ENCODE peak calls at places on chromosomes 11 and 22, in seven cellular contexts. One of them, this sample, is unnamed.

GRCh38 chr22:27474112-27474571 is 327.4 kb downstream of the MN1 start:
- DNase-seq in endothelial cell: no peak
- DNase-seq in kidney epithelial cell: peak; percentile 53
- DNase-seq in fibroblast of pulmonary artery: no peak
- DNase-seq in foreskin fibroblast: no peak
- DNase-seq in fibroblast of mammary gland: no peak
- DNase-seq in WTC11: no peak
- DNase-seq in this sample: no peak

GRCh38 chr11:29527391-29527936 is 489.4 kb downstream of the KCNA4 start:
- DNase-seq in endothelial cell: no peak
- DNase-seq in kidney epithelial cell: peak; percentile 96
- DNase-seq in foreskin fibroblast: peak; percentile 9
- DNase-seq in fibroblast of mammary gland: peak; percentile 75
- DNase-seq in fibroblast of pulmonary artery: peak; percentile 99
- DNase-seq in WTC11: no peak
- DNase-seq in this sample: peak; percentile 66

GRCh38 chr11:111329306-111330204 is 31.2 kb downstream of the POU2AF3 start:
- DNase-seq in fibroblast of pulmonary artery: no peak
- DNase-seq in kidney epithelial cell: no peak
- DNase-seq in WTC11: no peak
- DNase-seq in foreskin fibroblast: no peak
- DNase-seq in endothelial cell: no peak
- DNase-seq in fibroblast of mammary gland: no peak
- DNase-seq in this sample: no peak

GRCh38 chr22:49353185-49353584 is 474.5 kb downstream of the BRD1 start:
- DNase-seq in kidney epithelial cell: no peak
- DNase-seq in fibroblast of mammary gland: no peak
- DNase-seq in fibroblast of pulmonary artery: no peak
- DNase-seq in foreskin fibroblast: no peak
- DNase-seq in endothelial cell: no peak
- DNase-seq in WTC11: peak; percentile 0
- DNase-seq in this sample: no peak

GRCh38 chr11:91796999-91797398 is 427.6 kb upstream of the FAT3 start:
- DNase-seq in foreskin fibroblast: no peak
- DNase-seq in fibroblast of pulmonary artery: no peak
- DNase-seq in endothelial cell: no peak
- DNase-seq in fibroblast of mammary gland: no peak
- DNase-seq in kidney epithelial cell: peak; percentile 69
- DNase-seq in WTC11: no peak
- DNase-seq in this sample: no peak

GRCh38 chr22:27880778-27881394 is 38.2 kb downstream of the PITPNB start:
- DNase-seq in kidney epithelial cell: peak; percentile 37
- DNase-seq in fibroblast of pulmonary artery: peak; percentile 89
- DNase-seq in foreskin fibroblast: peak; percentile 87
- DNase-seq in WTC11: no peak
- DNase-seq in endothelial cell: peak; percentile 48
- DNase-seq in fibroblast of mammary gland: peak; percentile 82
- DNase-seq in this sample: peak; percentile 54

GRCh38 chr22:36753916-36754315 is 22.0 kb downstream of the IFT27 start:
- DNase-seq in kidney epithelial cell: no peak
- DNase-seq in fibroblast of mammary gland: no peak
- DNase-seq in endothelial cell: no peak
- DNase-seq in foreskin fibroblast: no peak
- DNase-seq in fibroblast of pulmonary artery: no peak
- DNase-seq in WTC11: no peak
- DNase-seq in this sample: no peak

GRCh38 chr11:93840981-93841380 is 9.4 kb downstream of the VSTM5 start:
- DNase-seq in foreskin fibroblast: no peak
- DNase-seq in fibroblast of mammary gland: no peak
- DNase-seq in kidney epithelial cell: no peak
- DNase-seq in fibroblast of pulmonary artery: no peak
- DNase-seq in endothelial cell: no peak
- DNase-seq in WTC11: no peak
- DNase-seq in this sample: no peak

GRCh38 chr22:48494968-48495750 is 1332.5 kb downstream of the BRD1 start:
- DNase-seq in endothelial cell: no peak
- DNase-seq in fibroblast of pulmonary artery: no peak
- DNase-seq in WTC11: no peak
- DNase-seq in foreskin fibroblast: no peak
- DNase-seq in fibroblast of mammary gland: no peak
- DNase-seq in kidney epithelial cell: no peak
- DNase-seq in this sample: no peak

GRCh38 chr11:121418625-121419114 is 33.4 kb upstream of the SORL1 start:
- DNase-seq in kidney epithelial cell: no peak
- DNase-seq in WTC11: no peak
- DNase-seq in fibroblast of pulmonary artery: no peak
- DNase-seq in endothelial cell: no peak
- DNase-seq in fibroblast of mammary gland: no peak
- DNase-seq in foreskin fibroblast: no peak
- DNase-seq in this sample: no peak

GRCh38 chr11:94186342-94187203 is 57.9 kb downstream of the PANX1 start:
- DNase-seq in kidney epithelial cell: no peak
- DNase-seq in fibroblast of mammary gland: no peak
- DNase-seq in foreskin fibroblast: no peak
- DNase-seq in WTC11: no peak
- DNase-seq in fibroblast of pulmonary artery: no peak
- DNase-seq in endothelial cell: no peak
- DNase-seq in this sample: no peak

GRCh38 chr11:126874831-126875230 is 125.7 kb downstream of the KIRREL3 start:
- DNase-seq in kidney epithelial cell: no peak
- DNase-seq in fibroblast of mammary gland: no peak
- DNase-seq in WTC11: peak; percentile 34
- DNase-seq in foreskin fibroblast: no peak
- DNase-seq in fibroblast of pulmonary artery: no peak
- DNase-seq in endothelial cell: no peak
- DNase-seq in this sample: no peak
- TF ChIP-seq CTCF in kidney epithelial cell: peak; percentile 19
- TF ChIP-seq CTCF in fibroblast of mammary gland: peak; percentile 28
- TF ChIP-seq CTCF in WTC11: no peak
- TF ChIP-seq CTCF in foreskin fibroblast: no peak
- TF ChIP-seq CTCF in fibroblast of pulmonary artery: no peak
- TF ChIP-seq CTCF in endothelial cell: peak; percentile 14
- TF ChIP-seq CTCF in this sample: peak; percentile 20

DNA sequence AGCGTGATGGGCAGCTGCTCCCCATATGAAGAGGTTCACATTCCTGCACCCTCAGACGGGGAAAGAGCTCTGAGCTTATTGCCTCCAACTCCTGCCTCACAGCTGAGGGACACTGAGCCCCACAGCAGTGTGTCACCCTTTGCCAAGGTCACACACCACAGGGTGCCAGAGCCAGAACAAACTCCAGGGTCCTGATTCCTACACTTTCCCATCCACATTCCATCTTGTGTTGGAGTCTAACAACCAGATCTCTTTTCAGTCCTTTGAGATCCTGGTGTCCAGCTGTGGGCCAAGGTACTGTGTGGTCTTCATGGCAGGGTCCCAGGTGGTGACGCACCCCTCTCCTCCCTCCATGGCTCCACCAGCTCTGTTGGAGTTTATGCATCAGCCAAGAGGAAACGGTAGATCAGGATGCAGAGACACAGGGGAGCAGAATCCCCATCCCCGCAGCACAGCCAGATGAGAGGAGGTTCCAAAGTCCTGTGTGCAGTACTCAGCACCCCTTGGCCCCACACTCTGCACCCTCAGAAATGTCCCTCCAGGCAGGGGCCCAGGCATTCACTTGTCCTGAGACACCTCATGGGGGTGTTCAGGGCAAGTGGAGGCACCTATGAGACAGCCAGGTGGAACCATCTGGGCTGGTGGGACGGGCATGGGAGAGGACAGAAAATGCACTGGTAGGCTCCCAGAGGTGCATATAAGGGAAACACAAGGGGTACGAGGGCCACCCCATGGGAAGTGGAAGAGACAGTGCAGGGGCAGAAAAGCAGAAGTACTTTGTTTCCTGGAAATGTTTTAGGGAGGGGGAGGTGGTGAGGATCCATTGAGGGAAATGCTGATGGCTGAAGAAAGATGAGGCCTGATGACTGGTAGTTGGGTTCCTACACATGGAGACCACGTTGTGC is 32.6 kb upstream of the GNAZ start:
- DNase-seq in endothelial cell: no peak
- DNase-seq in fibroblast of mammary gland: no peak
- DNase-seq in foreskin fibroblast: no peak
- DNase-seq in WTC11: no peak
- DNase-seq in kidney epithelial cell: no peak
- DNase-seq in fibroblast of pulmonary artery: no peak
- DNase-seq in this sample: no peak
- TF ChIP-seq CTCF in endothelial cell: no peak
- TF ChIP-seq CTCF in fibroblast of mammary gland: no peak
- TF ChIP-seq CTCF in foreskin fibroblast: no peak
- TF ChIP-seq CTCF in WTC11: no peak
- TF ChIP-seq CTCF in kidney epithelial cell: no peak
- TF ChIP-seq CTCF in fibroblast of pulmonary artery: no peak
- TF ChIP-seq CTCF in this sample: no peak

GRCh38 chr11:46808804-46809431 is 37.2 kb downstream of the CKAP5 start:
- DNase-seq in fibroblast of pulmonary artery: peak; percentile 58
- DNase-seq in foreskin fibroblast: peak; percentile 51
- DNase-seq in endothelial cell: no peak
- DNase-seq in fibroblast of mammary gland: peak; percentile 31
- DNase-seq in WTC11: no peak
- DNase-seq in kidney epithelial cell: no peak
- DNase-seq in this sample: no peak
- TF ChIP-seq CTCF in fibroblast of pulmonary artery: peak; percentile 33
- TF ChIP-seq CTCF in foreskin fibroblast: no peak
- TF ChIP-seq CTCF in endothelial cell: no peak
- TF ChIP-seq CTCF in fibroblast of mammary gland: peak; percentile 23
- TF ChIP-seq CTCF in WTC11: no peak
- TF ChIP-seq CTCF in kidney epithelial cell: peak; percentile 39
- TF ChIP-seq CTCF in this sample: peak; percentile 39

GRCh38 chr11:60872952-60873524 is 5.7 kb downstream of the ZP1 start:
- DNase-seq in WTC11: peak; percentile 54
- DNase-seq in fibroblast of mammary gland: peak; percentile 95
- DNase-seq in foreskin fibroblast: peak; percentile 69
- DNase-seq in endothelial cell: no peak
- DNase-seq in fibroblast of pulmonary artery: peak; percentile 88
- DNase-seq in kidney epithelial cell: peak; percentile 28
- DNase-seq in this sample: no peak

GRCh38 chr11:60870733-60871377 is 3.5 kb downstream of the ZP1 start:
- DNase-seq in endothelial cell: no peak
- DNase-seq in WTC11: no peak
- DNase-seq in fibroblast of mammary gland: no peak
- DNase-seq in kidney epithelial cell: no peak
- DNase-seq in foreskin fibroblast: no peak
- DNase-seq in fibroblast of pulmonary artery: no peak
- DNase-seq in this sample: no peak

GRCh38 chr11:60870276-60870675 is 2.9 kb downstream of the ZP1 start:
- DNase-seq in fibroblast of mammary gland: no peak
- DNase-seq in foreskin fibroblast: no peak
- DNase-seq in fibroblast of pulmonary artery: no peak
- DNase-seq in endothelial cell: no peak
- DNase-seq in kidney epithelial cell: no peak
- DNase-seq in WTC11: no peak
- DNase-seq in this sample: no peak

GRCh38 chr11:60872124-60872951 is 5.0 kb downstream of the ZP1 start:
- DNase-seq in endothelial cell: no peak
- DNase-seq in kidney epithelial cell: no peak
- DNase-seq in fibroblast of pulmonary artery: peak; percentile 85
- DNase-seq in fibroblast of mammary gland: peak; percentile 96
- DNase-seq in WTC11: no peak
- DNase-seq in foreskin fibroblast: peak; percentile 90
- DNase-seq in this sample: no peak

DNA sequence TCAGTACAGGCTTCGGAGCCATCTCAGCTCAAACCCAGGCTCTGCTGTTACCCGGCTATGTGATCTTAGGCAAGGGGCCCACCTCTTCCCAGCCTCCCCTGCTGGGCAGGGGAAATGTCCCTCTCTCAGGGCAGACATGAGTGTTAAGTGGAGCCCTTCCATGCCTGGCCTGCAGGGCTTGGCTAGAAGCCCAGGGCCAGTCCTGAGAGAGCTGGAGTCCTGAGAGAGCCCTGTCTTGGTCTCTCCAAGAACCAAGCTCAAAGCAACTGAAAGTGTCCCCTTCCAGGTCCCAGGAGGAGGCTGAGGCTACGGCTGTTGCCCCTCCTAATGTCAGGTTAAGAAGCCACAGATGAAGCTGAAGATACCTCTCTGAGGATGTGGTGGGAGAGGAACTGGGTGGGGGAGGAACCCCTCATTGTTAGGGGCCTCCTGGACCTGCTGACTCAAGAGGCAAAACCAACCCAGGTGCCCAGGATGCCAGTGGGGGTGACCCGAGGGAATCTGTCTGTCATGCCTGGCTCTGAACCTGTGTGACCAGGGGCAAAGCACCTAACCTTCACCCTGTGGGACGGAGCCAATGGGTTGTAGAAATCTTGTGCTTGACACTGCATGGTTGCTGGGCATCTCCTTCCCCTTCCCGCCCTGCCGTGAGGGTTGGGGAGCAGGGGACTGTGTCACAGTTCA is 4.2 kb downstream of the ZP1 start:
- DNase-seq in foreskin fibroblast: peak; percentile 74
- DNase-seq in WTC11: no peak
- DNase-seq in fibroblast of mammary gland: peak; percentile 65
- DNase-seq in endothelial cell: no peak
- DNase-seq in fibroblast of pulmonary artery: peak; percentile 63
- DNase-seq in kidney epithelial cell: no peak
- DNase-seq in this sample: no peak
- TF ChIP-seq CTCF in foreskin fibroblast: no peak
- TF ChIP-seq CTCF in WTC11: no peak
- TF ChIP-seq CTCF in fibroblast of mammary gland: peak; percentile 34
- TF ChIP-seq CTCF in endothelial cell: no peak
- TF ChIP-seq CTCF in fibroblast of pulmonary artery: peak; percentile 36
- TF ChIP-seq CTCF in kidney epithelial cell: no peak
- TF ChIP-seq CTCF in this sample: no peak

GRCh38 chr11:85575388-85575787 is 51.8 kb downstream of the DLG2 start:
- DNase-seq in kidney epithelial cell: no peak
- DNase-seq in WTC11: no peak
- DNase-seq in fibroblast of pulmonary artery: no peak
- DNase-seq in foreskin fibroblast: no peak
- DNase-seq in endothelial cell: no peak
- DNase-seq in fibroblast of mammary gland: no peak
- DNase-seq in this sample: no peak

DNA sequence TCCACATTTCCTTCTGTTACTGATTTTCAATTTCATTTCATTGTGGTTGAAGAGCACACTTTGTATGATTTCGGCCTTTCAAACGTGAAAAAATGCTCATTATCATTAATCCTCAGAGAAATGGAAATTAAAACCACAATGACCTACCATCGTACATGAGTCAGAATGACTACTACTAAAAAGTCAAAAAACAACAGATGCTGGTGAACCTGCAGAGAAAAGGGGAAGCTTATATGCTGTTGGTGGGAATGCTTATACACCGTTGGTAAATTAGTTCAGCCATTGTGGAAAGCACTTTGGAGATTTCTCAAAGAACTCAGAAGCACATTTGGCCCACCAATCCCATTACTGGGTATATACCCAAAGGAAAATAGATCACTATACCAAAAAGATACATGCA is 57.6 kb downstream of the DLG2 start:
- DNase-seq in kidney epithelial cell: no peak
- DNase-seq in endothelial cell: no peak
- DNase-seq in foreskin fibroblast: no peak
- DNase-seq in fibroblast of mammary gland: peak; percentile 3
- DNase-seq in WTC11: no peak
- DNase-seq in fibroblast of pulmonary artery: no peak
- DNase-seq in this sample: no peak
- TF ChIP-seq CTCF in kidney epithelial cell: no peak
- TF ChIP-seq CTCF in endothelial cell: no peak
- TF ChIP-seq CTCF in foreskin fibroblast: no peak
- TF ChIP-seq CTCF in fibroblast of mammary gland: no peak
- TF ChIP-seq CTCF in WTC11: no peak
- TF ChIP-seq CTCF in fibroblast of pulmonary artery: no peak
- TF ChIP-seq CTCF in this sample: no peak